ENCODE peak calls at places on chromosomes 11 and 22, in five cellular contexts. One of them, this sample, is unnamed.
A peak's percentile ranks its signal among the peaks of the same experiment; 100 is the strongest.

GRCh38 chr11:61384271-61385242 is 7.8 kb upstream of the TMEM216 start:
- DNase-seq in AG10803: no peak
- DNase-seq in colonic mucosa: no peak
- DNase-seq in NCI-H774: peak; percentile 22
- DNase-seq in kidney tubule cell: no peak
- DNase-seq in this sample: peak; percentile 22

GRCh38 chr11:41845066-41845465 is 385.6 kb upstream of the LRRC4C start:
- DNase-seq in AG10803: no peak
- DNase-seq in colonic mucosa: no peak
- DNase-seq in NCI-H774: no peak
- DNase-seq in kidney tubule cell: no peak
- DNase-seq in this sample: no peak

GRCh38 chr11:27242591-27242990 is 120.4 kb downstream of the CCDC34 start:
- DNase-seq in AG10803: peak; percentile 100
- DNase-seq in colonic mucosa: no peak
- DNase-seq in NCI-H774: no peak
- DNase-seq in kidney tubule cell: peak; percentile 71
- DNase-seq in this sample: no peak

GRCh38 chr22:46069518-46070214 is 80.7 kb upstream of the PPARA start:
- DNase-seq in AG10803: peak; percentile 94
- DNase-seq in colonic mucosa: peak; percentile 98
- DNase-seq in NCI-H774: peak; percentile 81
- DNase-seq in kidney tubule cell: peak; percentile 94
- DNase-seq in this sample: peak; percentile 24

GRCh38 chr11:92681606-92682005 is 287.8 kb upstream of the MTNR1B start:
- DNase-seq in AG10803: no peak
- DNase-seq in colonic mucosa: no peak
- DNase-seq in NCI-H774: no peak
- DNase-seq in kidney tubule cell: no peak
- DNase-seq in this sample: no peak

GRCh38 chr11:72584293-72584921 is 89.8 kb downstream of the PDE2A start:
- DNase-seq in AG10803: peak; percentile 4
- DNase-seq in colonic mucosa: peak; percentile 41
- DNase-seq in NCI-H774: no peak
- DNase-seq in kidney tubule cell: peak; percentile 13
- DNase-seq in this sample: peak; percentile 27

GRCh38 chr11:48024635-48025071 is 44.3 kb downstream of the PTPRJ start:
- DNase-seq in AG10803: no peak
- DNase-seq in colonic mucosa: no peak
- DNase-seq in NCI-H774: no peak
- DNase-seq in kidney tubule cell: peak; percentile 40
- DNase-seq in this sample: no peak

GRCh38 chr11:81071641-81072040 is 1630.8 kb upstream of the TENM4 start:
- DNase-seq in AG10803: no peak
- DNase-seq in colonic mucosa: no peak
- DNase-seq in NCI-H774: no peak
- DNase-seq in kidney tubule cell: peak; percentile 10
- DNase-seq in this sample: no peak

GRCh38 chr11:63490551-63491239 is at the start of gene PLAAT5:
- DNase-seq in AG10803: no peak
- DNase-seq in colonic mucosa: peak; percentile 27
- DNase-seq in NCI-H774: no peak
- DNase-seq in kidney tubule cell: no peak
- DNase-seq in this sample: peak; percentile 59

GRCh38 chr22:28402066-28402465 is 277.6 kb downstream of the TTC28 start:
- DNase-seq in AG10803: no peak
- DNase-seq in colonic mucosa: no peak
- DNase-seq in NCI-H774: no peak
- DNase-seq in kidney tubule cell: no peak
- DNase-seq in this sample: no peak

GRCh38 chr11:23078289-23078971 is 218.2 kb upstream of the CCDC179 start:
- DNase-seq in AG10803: peak; percentile 15
- DNase-seq in colonic mucosa: no peak
- DNase-seq in NCI-H774: no peak
- DNase-seq in kidney tubule cell: peak; percentile 25
- DNase-seq in this sample: no peak

GRCh38 chr22:42805998-42806481 is 51.0 kb downstream of the ARFGAP3 start:
- DNase-seq in AG10803: no peak
- DNase-seq in colonic mucosa: no peak
- DNase-seq in NCI-H774: no peak
- DNase-seq in kidney tubule cell: peak; percentile 36
- DNase-seq in this sample: no peak

GRCh38 chr22:26675687-26676273 is 18.4 kb downstream of the MIAT start:
- DNase-seq in AG10803: no peak
- DNase-seq in colonic mucosa: no peak
- DNase-seq in NCI-H774: no peak
- DNase-seq in kidney tubule cell: no peak
- DNase-seq in this sample: no peak

GRCh38 chr22:32579533-32580220 is 105.1 kb downstream of the FBXO7 start:
- DNase-seq in AG10803: peak; percentile 42
- DNase-seq in colonic mucosa: no peak
- DNase-seq in NCI-H774: no peak
- DNase-seq in kidney tubule cell: peak; percentile 40
- DNase-seq in this sample: no peak

GRCh38 chr11:12290477-12290922 is 86.9 kb upstream of the PARVA start:
- DNase-seq in AG10803: no peak
- DNase-seq in colonic mucosa: no peak
- DNase-seq in NCI-H774: no peak
- DNase-seq in kidney tubule cell: no peak
- DNase-seq in this sample: peak; percentile 41

GRCh38 chr22:44074286-44074984 is 50.3 kb downstream of the PARVB start:
- DNase-seq in AG10803: no peak
- DNase-seq in colonic mucosa: no peak
- DNase-seq in NCI-H774: no peak
- DNase-seq in kidney tubule cell: no peak
- DNase-seq in this sample: no peak

GRCh38 chr11:90288207-90288821 is 65.5 kb upstream of the CHORDC1 start:
- DNase-seq in AG10803: peak; percentile 4
- DNase-seq in colonic mucosa: no peak
- DNase-seq in NCI-H774: peak; percentile 32
- DNase-seq in kidney tubule cell: peak; percentile 54
- DNase-seq in this sample: no peak

GRCh38 chr22:23763579-23764331 is 965 bp downstream of the C22orf15 start:
- DNase-seq in AG10803: no peak
- DNase-seq in colonic mucosa: no peak
- DNase-seq in NCI-H774: no peak
- DNase-seq in kidney tubule cell: no peak
- DNase-seq in this sample: no peak

GRCh38 chr11:62810748-62811147 is 5.5 kb upstream of the NXF1 start:
- DNase-seq in AG10803: no peak
- DNase-seq in colonic mucosa: no peak
- DNase-seq in NCI-H774: no peak
- DNase-seq in kidney tubule cell: no peak
- DNase-seq in this sample: no peak

GRCh38 chr11:19674831-19675230 is 37.8 kb upstream of the NAV2 start:
- DNase-seq in AG10803: no peak
- DNase-seq in colonic mucosa: no peak
- DNase-seq in NCI-H774: no peak
- DNase-seq in kidney tubule cell: no peak
- DNase-seq in this sample: no peak

GRCh38 chr22:21568207-21569075 is 927 bp downstream of the UBE2L3 start:
- DNase-seq in AG10803: peak; percentile 32
- DNase-seq in colonic mucosa: peak; percentile 50
- DNase-seq in NCI-H774: no peak
- DNase-seq in kidney tubule cell: peak; percentile 41
- DNase-seq in this sample: peak; percentile 36

GRCh38 chr11:69775163-69775755 is at the start of gene FGF4:
- DNase-seq in AG10803: no peak
- DNase-seq in colonic mucosa: no peak
- DNase-seq in NCI-H774: no peak
- DNase-seq in kidney tubule cell: no peak
- DNase-seq in this sample: peak; percentile 41

GRCh38 chr11:850777-851762 is 8.4 kb downstream of the TSPAN4 start:
- DNase-seq in AG10803: no peak
- DNase-seq in colonic mucosa: no peak
- DNase-seq in NCI-H774: no peak
- DNase-seq in kidney tubule cell: no peak
- DNase-seq in this sample: peak; percentile 69

GRCh38 chr11:36375348-36376314 is 79.5 kb downstream of the PRR5L start:
- DNase-seq in AG10803: no peak
- DNase-seq in colonic mucosa: no peak
- DNase-seq in NCI-H774: no peak
- DNase-seq in kidney tubule cell: no peak
- DNase-seq in this sample: no peak

GRCh38 chr22:43506487-43506886 is 94.7 kb downstream of the MPPED1 start:
- DNase-seq in AG10803: no peak
- DNase-seq in colonic mucosa: no peak
- DNase-seq in NCI-H774: no peak
- DNase-seq in kidney tubule cell: no peak
- DNase-seq in this sample: no peak

GRCh38 chr11:31500560-31500959 is 8.9 kb downstream of the IMMP1L start:
- DNase-seq in AG10803: no peak
- DNase-seq in colonic mucosa: no peak
- DNase-seq in NCI-H774: no peak
- DNase-seq in kidney tubule cell: no peak
- DNase-seq in this sample: no peak

GRCh38 chr11:134374171-134374570 is 37.9 kb downstream of the B3GAT1 start:
- DNase-seq in AG10803: no peak
- DNase-seq in colonic mucosa: no peak
- DNase-seq in NCI-H774: no peak
- DNase-seq in kidney tubule cell: no peak
- DNase-seq in this sample: peak; percentile 10

GRCh38 chr11:76794371-76795284 is 11.5 kb downstream of the TSKU start:
- DNase-seq in AG10803: no peak
- DNase-seq in colonic mucosa: no peak
- DNase-seq in NCI-H774: no peak
- DNase-seq in kidney tubule cell: no peak
- DNase-seq in this sample: no peak

GRCh38 chr22:31750365-31751284 is 693 bp upstream of the PRR14L start:
- DNase-seq in AG10803: no peak
- DNase-seq in colonic mucosa: peak; percentile 22
- DNase-seq in NCI-H774: no peak
- DNase-seq in kidney tubule cell: no peak
- DNase-seq in this sample: no peak

GRCh38 chr22:47201996-47202818 is 439.8 kb downstream of the TBC1D22A start:
- DNase-seq in AG10803: no peak
- DNase-seq in colonic mucosa: peak; percentile 9
- DNase-seq in NCI-H774: no peak
- DNase-seq in kidney tubule cell: no peak
- DNase-seq in this sample: no peak

GRCh38 chr22:29044657-29045176 is 16.9 kb downstream of the C22orf31 start:
- DNase-seq in AG10803: peak; percentile 76
- DNase-seq in colonic mucosa: no peak
- DNase-seq in NCI-H774: no peak
- DNase-seq in kidney tubule cell: peak; percentile 89
- DNase-seq in this sample: no peak

GRCh38 chr22:23102002-23102655 is 31.8 kb downstream of the GNAZ start:
- DNase-seq in AG10803: no peak
- DNase-seq in colonic mucosa: no peak
- DNase-seq in NCI-H774: no peak
- DNase-seq in kidney tubule cell: no peak
- DNase-seq in this sample: no peak

GRCh38 chr22:22770881-22771280 is 116.7 kb upstream of the IGLL5 start:
- DNase-seq in AG10803: no peak
- DNase-seq in colonic mucosa: no peak
- DNase-seq in NCI-H774: no peak
- DNase-seq in kidney tubule cell: no peak
- DNase-seq in this sample: no peak

GRCh38 chr11:78564037-78564888 is 10.4 kb downstream of the NARS2 start:
- DNase-seq in AG10803: peak; percentile 77
- DNase-seq in colonic mucosa: peak; percentile 68
- DNase-seq in NCI-H774: peak; percentile 56
- DNase-seq in kidney tubule cell: peak; percentile 65
- DNase-seq in this sample: no peak

This sample was measured in glutamatergic neuron.